ENCODE peak calls at places on chromosomes 5 and 9, in four cellular contexts. One of them, this sample, is unnamed.

GRCh38 chr5:141478321-141478945 is 2.7 kb downstream of the PCDHGC3 start:
- DNase-seq in HCT116: no peak
- DNase-seq in A549: no peak
- DNase-seq in K562: no peak
- DNase-seq in this sample: peak; percentile 24

GRCh38 chr9:106179181-106179580 is 484.8 kb downstream of the TMEM38B start:
- DNase-seq in K562: no peak
- DNase-seq in A549: no peak
- DNase-seq in HCT116: no peak
- DNase-seq in this sample: no peak

GRCh38 chr9:86679979-86680378 is 267.3 kb downstream of the GAS1 start:
- DNase-seq in A549: no peak
- DNase-seq in K562: no peak
- DNase-seq in HCT116: no peak
- DNase-seq in this sample: no peak

GRCh38 chr5:72366324-72366976 is 46.3 kb downstream of the PTCD2 start:
- DNase-seq in HCT116: peak; percentile 39
- DNase-seq in K562: peak; percentile 30
- DNase-seq in A549: peak; percentile 52
- DNase-seq in this sample: peak; percentile 80

GRCh38 chr5:28305891-28306290 is 1267.5 kb upstream of the CDH9 start:
- DNase-seq in HCT116: no peak
- DNase-seq in K562: no peak
- DNase-seq in A549: no peak
- DNase-seq in this sample: no peak

GRCh38 chr5:103510851-103511553 is 51.6 kb downstream of the NUDT12 start:
- DNase-seq in A549: no peak
- DNase-seq in K562: no peak
- DNase-seq in HCT116: no peak
- DNase-seq in this sample: no peak

GRCh38 chr5:146399446-146399845 is 47.7 kb upstream of the TCERG1 start:
- DNase-seq in A549: no peak
- DNase-seq in K562: no peak
- DNase-seq in HCT116: no peak
- DNase-seq in this sample: peak; percentile 31

GRCh38 chr5:136388474-136388873 is 23.1 kb upstream of the TRPC7 start:
- DNase-seq in K562: no peak
- DNase-seq in A549: no peak
- DNase-seq in HCT116: no peak
- DNase-seq in this sample: no peak

GRCh38 chr9:36625006-36625600 is 52.4 kb downstream of the MELK start:
- DNase-seq in K562: no peak
- DNase-seq in HCT116: peak; percentile 7
- DNase-seq in A549: peak; percentile 32
- DNase-seq in this sample: no peak

GRCh38 chr5:138065102-138065501 is 18.7 kb upstream of the WNT8A start:
- DNase-seq in A549: no peak
- DNase-seq in HCT116: no peak
- DNase-seq in K562: no peak
- DNase-seq in this sample: peak; percentile 24

GRCh38 chr5:103444333-103445038 is 118.1 kb downstream of the NUDT12 start:
- DNase-seq in HCT116: no peak
- DNase-seq in A549: no peak
- DNase-seq in K562: no peak
- DNase-seq in this sample: no peak

GRCh38 chr5:174097486-174098185 is 52.1 kb downstream of the NSG2 start:
- DNase-seq in K562: no peak
- DNase-seq in A549: no peak
- DNase-seq in HCT116: no peak
- DNase-seq in this sample: no peak

GRCh38 chr9:16824545-16825041 is 45.9 kb downstream of the BNC2 start:
- DNase-seq in A549: no peak
- DNase-seq in K562: no peak
- DNase-seq in HCT116: no peak
- DNase-seq in this sample: peak; percentile 33

GRCh38 chr5:168481330-168481788 is 4.9 kb upstream of the RARS1 start:
- DNase-seq in HCT116: no peak
- DNase-seq in A549: no peak
- DNase-seq in K562: no peak
- DNase-seq in this sample: no peak

GRCh38 chr5:107781451-107781850 is 110.7 kb upstream of the EFNA5 start:
- DNase-seq in A549: no peak
- DNase-seq in HCT116: no peak
- DNase-seq in K562: no peak
- DNase-seq in this sample: no peak

GRCh38 chr9:22037954-22038690 is 29.0 kb upstream of the CDKN2B start:
- DNase-seq in K562: no peak
- DNase-seq in HCT116: peak; percentile 33
- DNase-seq in A549: no peak
- DNase-seq in this sample: no peak

GRCh38 chr9:127193483-127193882 is 71.0 kb upstream of the ANGPTL2 start:
- DNase-seq in A549: no peak
- DNase-seq in HCT116: no peak
- DNase-seq in K562: no peak
- DNase-seq in this sample: no peak

GRCh38 chr9:23559522-23559921 is 266.5 kb downstream of the ELAVL2 start:
- DNase-seq in A549: no peak
- DNase-seq in K562: no peak
- DNase-seq in HCT116: no peak
- DNase-seq in this sample: no peak

GRCh38 chr9:93657331-93658111 is 81.1 kb downstream of the PHF2 start:
- DNase-seq in A549: no peak
- DNase-seq in K562: no peak
- DNase-seq in HCT116: no peak
- DNase-seq in this sample: no peak

DNA sequence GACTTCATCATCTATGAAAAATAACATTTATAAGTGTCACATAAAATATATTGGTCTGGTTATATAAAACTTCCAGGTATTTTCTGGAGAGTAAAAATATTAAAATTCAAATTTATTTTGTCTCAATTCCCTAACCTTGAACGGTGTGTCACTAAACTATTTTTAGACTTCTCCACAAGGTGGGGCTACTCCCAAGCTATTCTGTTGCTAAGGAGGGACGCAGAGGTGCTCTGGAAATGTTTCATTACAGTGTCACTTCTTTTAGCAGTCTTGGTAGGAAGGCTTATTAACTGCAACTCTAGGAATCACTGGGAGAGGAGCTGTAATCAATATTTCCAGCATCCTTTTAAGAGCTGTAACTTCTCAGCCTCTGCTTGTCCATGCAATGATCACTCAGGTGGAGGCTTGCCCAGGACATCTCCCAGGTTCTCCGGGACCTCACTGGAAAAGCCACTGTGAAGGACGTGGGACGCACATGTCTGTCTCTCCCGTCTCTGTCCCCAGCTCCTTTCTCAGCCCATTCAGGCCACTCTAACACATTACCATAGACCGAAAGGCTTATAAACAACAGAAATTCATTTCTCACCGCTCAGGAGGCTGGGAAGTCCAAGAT is 32.5 kb upstream of the DNAH5 start:
- DNase-seq in A549: peak; percentile 79
- DNase-seq in HCT116: peak; percentile 26
- DNase-seq in K562: no peak
- DNase-seq in this sample: peak; percentile 26
- H3K4me3 ChIP-seq in A549: no peak overlapping the region
- H3K4me3 ChIP-seq in HCT116: no peak overlapping the region
- H3K4me3 ChIP-seq in K562: no peak overlapping the region
- H3K4me3 ChIP-seq in this sample: no peak overlapping the region

GRCh38 chr9:91417602-91418218 is 5.9 kb downstream of the NFIL3 start:
- DNase-seq in A549: no peak
- DNase-seq in K562: no peak
- DNase-seq in HCT116: no peak
- DNase-seq in this sample: no peak

GRCh38 chr9:91420471-91421021 is 3.1 kb downstream of the NFIL3 start:
- DNase-seq in HCT116: no peak
- DNase-seq in A549: no peak
- DNase-seq in K562: no peak
- DNase-seq in this sample: no peak

GRCh38 chr9:91421022-91421765 is 2.4 kb downstream of the NFIL3 start:
- DNase-seq in K562: no peak
- DNase-seq in A549: no peak
- DNase-seq in HCT116: no peak
- DNase-seq in this sample: no peak

GRCh38 chr9:91421987-91422765 is 1.5 kb downstream of the NFIL3 start:
- DNase-seq in K562: no peak
- DNase-seq in A549: peak; percentile 12
- DNase-seq in HCT116: no peak
- DNase-seq in this sample: no peak

DNA sequence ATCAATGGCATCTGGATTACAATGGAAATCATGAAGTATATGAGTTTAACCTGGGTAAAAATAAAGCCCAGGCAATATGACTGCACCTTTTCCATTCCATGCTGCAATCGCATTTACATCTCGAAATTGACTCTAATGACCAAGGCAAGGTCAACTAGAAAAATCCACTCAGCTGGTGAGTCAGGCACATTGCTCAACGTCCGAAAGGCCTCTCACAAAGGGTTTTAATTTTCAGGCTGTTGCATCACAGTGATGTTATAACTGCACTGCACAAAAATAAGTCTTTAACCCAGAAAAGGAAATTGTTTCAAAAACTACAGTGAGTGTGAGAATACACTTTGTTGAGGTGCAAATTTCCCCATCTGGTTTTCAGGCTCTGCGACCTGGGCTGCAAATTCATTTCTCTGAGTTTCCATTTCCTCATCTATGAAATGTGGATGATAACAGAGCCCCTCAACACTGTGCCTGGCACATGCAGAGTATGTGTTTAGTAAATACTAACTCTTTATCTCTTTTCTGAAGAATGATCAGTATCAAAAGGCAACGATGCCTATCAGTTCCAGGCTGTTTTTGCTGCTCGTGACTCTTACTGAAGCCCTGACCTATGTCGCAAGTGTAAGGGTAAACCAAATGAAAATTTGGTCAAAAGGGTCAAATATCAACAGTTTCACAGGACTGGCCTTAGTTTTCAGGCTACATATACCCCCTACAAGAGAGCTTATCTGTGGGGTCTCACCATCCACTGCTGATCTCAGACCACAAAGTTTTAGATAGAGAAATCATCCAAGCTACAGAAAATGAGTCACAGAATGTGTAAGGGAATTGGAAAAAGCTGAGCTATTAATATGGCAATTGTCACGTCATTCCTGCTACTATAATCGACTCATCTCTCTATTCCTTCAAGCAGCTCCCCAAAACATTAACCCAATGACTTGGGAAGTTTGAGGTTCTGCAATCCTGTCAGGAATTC is 4.1 kb downstream of the NFIL3 start:
- DNase-seq in K562: no peak
- DNase-seq in HCT116: peak; percentile 90
- DNase-seq in A549: peak; percentile 62
- DNase-seq in this sample: peak; percentile 96
- TF ChIP-seq POLR2A in K562: no peak
- TF ChIP-seq POLR2A in HCT116: no peak
- TF ChIP-seq POLR2A in A549: no peak
- TF ChIP-seq POLR2A in this sample: no peak

DNA sequence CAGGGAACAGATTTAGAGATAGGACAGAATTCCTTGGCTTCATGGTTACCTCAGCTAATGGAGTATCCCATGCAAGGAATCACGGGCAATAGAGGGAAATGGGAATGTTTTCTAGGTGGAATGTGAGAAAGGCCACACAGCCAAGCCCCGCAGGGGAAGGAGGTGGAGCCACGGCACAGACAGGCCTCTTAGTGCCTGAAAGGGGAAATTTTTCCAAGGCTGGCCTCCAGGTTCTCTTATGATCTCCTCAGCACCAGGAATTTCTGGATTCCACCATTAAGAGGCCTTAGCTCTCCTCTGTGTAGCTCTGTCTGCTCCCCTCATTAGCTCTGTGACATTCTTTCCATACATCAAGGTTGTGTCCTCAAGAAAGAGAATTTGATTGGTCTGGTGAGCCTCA is 124.7 kb downstream of the GALNT10 start:
- DNase-seq in A549: no peak
- DNase-seq in HCT116: no peak
- DNase-seq in K562: no peak
- DNase-seq in this sample: no peak
- TF ChIP-seq MAX in A549: no peak
- TF ChIP-seq MAX in HCT116: no peak
- TF ChIP-seq MAX in K562: no peak
- TF ChIP-seq MAX in this sample: no peak

GRCh38 chr9:125238127-125238914 is 2.8 kb downstream of the HSPA5 start:
- DNase-seq in A549: no peak
- DNase-seq in K562: no peak
- DNase-seq in HCT116: no peak
- DNase-seq in this sample: no peak
- H3K4me3 ChIP-seq in A549: peak overlapping the region; percentile 73
- H3K4me3 ChIP-seq in K562: peak overlapping the region; percentile 92
- H3K4me3 ChIP-seq in HCT116: no peak overlapping the region
- H3K4me3 ChIP-seq in this sample: peak overlapping the region; percentile 99

GRCh38 chr5:112921031-112921832 is 795 bp downstream of the REEP5 start:
- DNase-seq in A549: peak; percentile 69
- DNase-seq in K562: peak; percentile 78
- DNase-seq in HCT116: peak; percentile 43
- DNase-seq in this sample: peak; percentile 89

GRCh38 chr5:112918679-112919078 is 3.3 kb downstream of the REEP5 start:
- DNase-seq in HCT116: no peak
- DNase-seq in A549: no peak
- DNase-seq in K562: no peak
- DNase-seq in this sample: no peak

GRCh38 chr5:112923988-112924387 is 2.0 kb upstream of the REEP5 start:
- DNase-seq in K562: no peak
- DNase-seq in HCT116: no peak
- DNase-seq in A549: no peak
- DNase-seq in this sample: peak; percentile 75

GRCh38 chr5:112923148-112923917 is 1.3 kb upstream of the REEP5 start:
- DNase-seq in A549: no peak
- DNase-seq in HCT116: no peak
- DNase-seq in K562: no peak
- DNase-seq in this sample: peak; percentile 83

GRCh38 chr5:112921833-112922817 is at the start of gene REEP5:
- DNase-seq in HCT116: peak; percentile 48
- DNase-seq in A549: peak; percentile 74
- DNase-seq in K562: peak; percentile 92
- DNase-seq in this sample: peak; percentile 89
- TF ChIP-seq POLR2A in HCT116: peak; percentile 84
- TF ChIP-seq POLR2A in A549: peak; percentile 91
- TF ChIP-seq POLR2A in K562: peak; percentile 91
- TF ChIP-seq POLR2A in this sample: peak; percentile 91

GRCh38 chr9:138053996-138054752 is 176.6 kb downstream of the CACNA1B start:
- DNase-seq in A549: peak; percentile 38
- DNase-seq in HCT116: no peak
- DNase-seq in K562: no peak
- DNase-seq in this sample: peak; percentile 44
- TF ChIP-seq MAX in A549: no peak
- TF ChIP-seq MAX in HCT116: no peak
- TF ChIP-seq MAX in K562: no peak
- TF ChIP-seq MAX in this sample: no peak

This sample was measured in NB4.